ENCODE peak calls at places on chromosomes 13 and 19, in ten cellular contexts. Z is AG10803, T is tibial nerve, J is GM12865, O is choroid plexus epithelial cell, I is lower leg skin, S is BE2C, Q is IMR-90, W is fibroblast of pulmonary artery, K is AG09309. M is an unnamed sample.

GRCh38 chr19:17282488-17283256 is 971 bp downstream of the ANKLE1 start:
- DNase-seq in Z (peak; percentile 60), T (peak; percentile 67), J (peak; percentile 95), O (peak; percentile 75), I (peak; percentile 95), S (peak; percentile 92), Q (peak; percentile 62), W (peak; percentile 79), K (no peak), M (peak; percentile 39)

GRCh38 chr13:99191900-99192399 is 8.7 kb upstream of the UBAC2 start:
- DNase-seq in Z (peak; percentile 22), T (no peak), J (no peak), O (peak; percentile 44), I (peak; percentile 81), S (no peak), Q (peak; percentile 74), W (no peak), K (no peak), M (peak; percentile 78)

GRCh38 chr13:23668557-23668956 is 98.3 kb downstream of the TNFRSF19 start:
- DNase-seq in Z (peak; percentile 67), T (no peak), J (no peak), O (no peak), I (no peak), S (no peak), Q (no peak), W (no peak), K (no peak), M (no peak)

GRCh38 chr13:73542446-73542845 is 483.6 kb downstream of the KLF5 start:
- DNase-seq in Z (no peak), T (no peak), J (no peak), O (no peak), I (no peak), S (no peak), Q (no peak), W (no peak), K (no peak), M (no peak)

GRCh38 chr19:13234518-13234917 is 84.3 kb downstream of the IER2 start:
- DNase-seq in Z (peak; percentile 24), T (no peak), J (peak; percentile 66), O (no peak), I (no peak), S (peak; percentile 48), Q (no peak), W (no peak), K (no peak), M (no peak)

GRCh38 chr13:98650376-98651107 is 73.6 kb upstream of the STK24 start:
- DNase-seq in Z (no peak), T (no peak), J (no peak), O (no peak), I (peak; percentile 81), S (no peak), Q (no peak), W (no peak), K (no peak), M (peak; percentile 97)

GRCh38 chr13:97275265-97275664 is 53.1 kb downstream of the MBNL2 start:
- DNase-seq in Z (peak; percentile 89), T (no peak), J (no peak), O (peak; percentile 91), I (no peak), S (no peak), Q (peak; percentile 92), W (peak; percentile 91), K (peak; percentile 63), M (no peak)

GRCh38 chr13:78649997-78650724 is 8.8 kb downstream of the OBI1 start:
- DNase-seq in Z (no peak), T (no peak), J (no peak), O (peak; percentile 8), I (no peak), S (no peak), Q (no peak), W (no peak), K (no peak), M (no peak)

GRCh38 chr13:59837101-59837500 is 326.6 kb downstream of the DIAPH3 start:
- DNase-seq in Z (no peak), T (no peak), J (no peak), O (peak; percentile 15), I (no peak), S (no peak), Q (no peak), W (no peak), K (no peak), M (no peak)

GRCh38 chr13:89380101-89380500 is 1708.9 kb downstream of the SLITRK5 start:
- DNase-seq in Z (no peak), T (no peak), J (peak; percentile 4), O (peak; percentile 13), I (no peak), S (no peak), Q (no peak), W (no peak), K (no peak), M (no peak)

GRCh38 chr13:99971576-99972189 is at the start of gene ZIC5:
- DNase-seq in Z (no peak), T (no peak), J (no peak), O (peak; percentile 73), I (no peak), S (no peak), Q (no peak), W (no peak), K (no peak), M (no peak)

GRCh38 chr19:53982056-53982455 is 9.4 kb upstream of the CACNG6 start:
- DNase-seq in Z (no peak), T (no peak), J (no peak), O (no peak), I (no peak), S (no peak), Q (no peak), W (no peak), K (no peak), M (no peak)

GRCh38 chr13:92719868-92720267 is 506.7 kb upstream of the GPC6 start:
- DNase-seq in Z (no peak), T (no peak), J (no peak), O (peak; percentile 61), I (no peak), S (no peak), Q (no peak), W (no peak), K (no peak), M (peak; percentile 81)

GRCh38 chr13:50208826-50209335 is 193.6 kb downstream of the KCNRG start:
- DNase-seq in Z (peak; percentile 89), T (no peak), J (peak; percentile 6), O (peak; percentile 98), I (no peak), S (peak; percentile 58), Q (peak; percentile 76), W (peak; percentile 93), K (peak; percentile 49), M (no peak)

GRCh38 chr13:50910483-50910805 is 853 bp downstream of the RNASEH2B start:
- DNase-seq in Z (peak; percentile 48), T (no peak), J (no peak), O (peak; percentile 37), I (no peak), S (peak; percentile 25), Q (peak; percentile 42), W (peak; percentile 37), K (no peak), M (no peak)

GRCh38 chr13:22220186-22221160 is 549.6 kb downstream of the FGF9 start:
- DNase-seq in Z (peak; percentile 74), T (no peak), J (no peak), O (no peak), I (no peak), S (no peak), Q (no peak), W (no peak), K (no peak), M (no peak)

GRCh38 chr13:87128006-87128405 is 543.2 kb upstream of the SLITRK5 start:
- DNase-seq in Z (peak; percentile 76), T (no peak), J (no peak), O (peak; percentile 61), I (no peak), S (no peak), Q (peak; percentile 24), W (peak; percentile 37), K (no peak), M (no peak)

GRCh38 chr19:18939163-18939562 is 1.9 kb downstream of the HOMER3 start:
- DNase-seq in Z (no peak), T (no peak), J (no peak), O (no peak), I (no peak), S (no peak), Q (no peak), W (no peak), K (no peak), M (no peak)

GRCh38 chr19:18942692-18943091 is 1.7 kb upstream of the HOMER3 start:
- DNase-seq in Z (no peak), T (no peak), J (no peak), O (no peak), I (no peak), S (no peak), Q (no peak), W (no peak), K (no peak), M (no peak)

GRCh38 chr19:18939922-18940775 is 868 bp downstream of the HOMER3 start:
- DNase-seq in Z (peak; percentile 44), T (no peak), J (no peak), O (peak; percentile 66), I (peak; percentile 93), S (no peak), Q (peak; percentile 46), W (peak; percentile 33), K (no peak), M (no peak)

GRCh38 chr19:18941628-18942354 is 774 bp upstream of the HOMER3 start:
- DNase-seq in Z (no peak), T (no peak), J (no peak), O (peak; percentile 17), I (no peak), S (no peak), Q (no peak), W (no peak), K (no peak), M (no peak)

GRCh38 chr19:18940791-18941627 is at the start of gene HOMER3:
- DNase-seq in Z (peak; percentile 53), T (peak; percentile 76), J (peak; percentile 66), O (peak; percentile 54), I (peak; percentile 96), S (peak; percentile 87), Q (peak; percentile 39), W (peak; percentile 56), K (no peak), M (no peak)
- TF ChIP-seq CTCF in Z (peak; percentile 35), T (peak; percentile 47), J (peak; percentile 45), O (peak; percentile 46), I (no peak), S (no peak), Q (peak; percentile 48), W (peak; percentile 14), K (peak; percentile 50), M (peak; percentile 73)

GRCh38 chr13:46894534-46894906 is 2.3 kb downstream of the HTR2A start:
- DNase-seq in Z (peak; percentile 29), T (no peak), J (no peak), O (no peak), I (no peak), S (no peak), Q (no peak), W (no peak), K (no peak), M (no peak)
- H3K4me3 ChIP-seq in Z (peak overlapping the region; percentile 82), T (peak overlapping the region; percentile 43), J (no peak overlapping the region), O (peak overlapping the region; percentile 77), I (no peak overlapping the region), S (peak overlapping the region; percentile 67), Q (peak overlapping the region; percentile 63), W (peak overlapping the region; percentile 66), K (peak overlapping the region; percentile 82), M (peak overlapping the region; percentile 43)

GRCh38 chr19:35389192-35389861 is 18.5 kb downstream of the GPR42 start:
- DNase-seq in Z (no peak), T (no peak), J (no peak), O (no peak), I (peak; percentile 56), S (no peak), Q (no peak), W (no peak), K (no peak), M (no peak)
- TF ChIP-seq CTCF in Z (no peak), T (no peak), J (no peak), O (no peak), I (no peak), S (no peak), Q (no peak), W (no peak), K (no peak), M (no peak)

GRCh38 chr13:113724016-113724758 is 34.8 kb upstream of the TMEM255B start:
- DNase-seq in Z (no peak), T (no peak), J (no peak), O (no peak), I (no peak), S (peak; percentile 4), Q (no peak), W (no peak), K (no peak), M (no peak)
- H3K4me3 ChIP-seq in Z (no peak overlapping the region), T (no peak overlapping the region), J (no peak overlapping the region), O (no peak overlapping the region), I (no peak overlapping the region), S (no peak overlapping the region), Q (no peak overlapping the region), W (no peak overlapping the region), K (no peak overlapping the region), M (no peak overlapping the region)